ENCODE peak calls at places on chromosome 7, in five cellular contexts. O is K562, S is GM12878, G is HepG2, K is H1. Z is an unnamed sample.
A peak's percentile ranks its signal among the peaks of the same experiment; 100 is the strongest.

GRCh38 chr7:134701272-134701671 is 54.6 kb downstream of the BPGM start:
- DNase-seq in O (peak; percentile 72), S (no peak), G (peak; percentile 48), K (no peak), Z (no peak)

GRCh38 chr7:152583006-152583405 is 92.9 kb downstream of the XRCC2 start:
- DNase-seq in O (no peak), S (no peak), G (no peak), K (no peak), Z (no peak)

GRCh38 chr7:8185907-8186306 is 76.1 kb downstream of the ICA1 start:
- DNase-seq in O (no peak), S (no peak), G (no peak), K (no peak), Z (no peak)

GRCh38 chr7:75667938-75668337 is 70.8 kb downstream of the HIP1 start:
- DNase-seq in O (no peak), S (no peak), G (no peak), K (no peak), Z (no peak)

GRCh38 chr7:126658684-126659083 is 594.1 kb downstream of the GRM8 start:
- DNase-seq in O (no peak), S (no peak), G (no peak), K (no peak), Z (no peak)

GRCh38 chr7:136030330-136030729 is 53.2 kb upstream of the MTPN start:
- DNase-seq in O (no peak), S (no peak), G (no peak), K (no peak), Z (no peak)

GRCh38 chr7:80481196-80481884 is 30.5 kb downstream of the GNAT3 start:
- DNase-seq in O (no peak), S (no peak), G (no peak), K (no peak), Z (no peak)

GRCh38 chr7:44631458-44632115 is 25.2 kb downstream of the OGDH start:
- DNase-seq in O (no peak), S (no peak), G (no peak), K (no peak), Z (peak; percentile 23)

GRCh38 chr7:35530124-35531109 is 164.5 kb downstream of the HERPUD2 start:
- DNase-seq in O (no peak), S (no peak), G (no peak), K (no peak), Z (no peak)

GRCh38 chr7:131194070-131194865 is 133.4 kb upstream of the MKLN1 start:
- DNase-seq in O (no peak), S (no peak), G (no peak), K (no peak), Z (no peak)

GRCh38 chr7:76060842-76061241 is 12.9 kb downstream of the MDH2 start:
- DNase-seq in O (no peak), S (no peak), G (no peak), K (no peak), Z (no peak)

GRCh38 chr7:131170440-131171105 is 157.1 kb upstream of the MKLN1 start:
- DNase-seq in O (no peak), S (no peak), G (no peak), K (peak; percentile 19), Z (no peak)

GRCh38 chr7:98754041-98754479 is 115.8 kb downstream of the TMEM130 start:
- DNase-seq in O (peak; percentile 22), S (no peak), G (no peak), K (peak; percentile 54), Z (peak; percentile 36)

GRCh38 chr7:1912472-1913289 is 242.6 kb downstream of the ELFN1 start:
- DNase-seq in O (no peak), S (no peak), G (no peak), K (no peak), Z (no peak)

GRCh38 chr7:128783143-128783799 is 7.7 kb upstream of the OPN1SW start:
- DNase-seq in O (peak; percentile 95), S (no peak), G (peak; percentile 61), K (peak; percentile 99), Z (peak; percentile 93)

GRCh38 chr7:28329616-28330373 is 82.5 kb upstream of the CREB5 start:
- DNase-seq in O (no peak), S (no peak), G (no peak), K (no peak), Z (no peak)

GRCh38 chr7:27895553-27895952 is 155.6 kb downstream of the TAX1BP1 start:
- DNase-seq in O (no peak), S (no peak), G (no peak), K (no peak), Z (no peak)

GRCh38 chr7:45923290-45923689 is 2.2 kb upstream of the IGFBP3 start:
- DNase-seq in O (peak; percentile 66), S (no peak), G (peak; percentile 23), K (peak; percentile 88), Z (peak; percentile 83)

GRCh38 chr7:80721880-80722595 is 83.6 kb downstream of the CD36 start:
- DNase-seq in O (no peak), S (no peak), G (no peak), K (no peak), Z (no peak)

GRCh38 chr7:73437699-73438416 is 4.3 kb downstream of the FZD9 start:
- DNase-seq in O (no peak), S (no peak), G (no peak), K (peak; percentile 50), Z (no peak)

GRCh38 chr7:92589056-92589455 is 1.1 kb downstream of the FAM133B start:
- DNase-seq in O (no peak), S (no peak), G (no peak), K (no peak), Z (no peak)

GRCh38 chr7:37318541-37318940 is 130.1 kb downstream of the ELMO1 start:
- DNase-seq in O (no peak), S (no peak), G (no peak), K (no peak), Z (no peak)

GRCh38 chr7:101156866-101157589 is 2.8 kb downstream of the AP1S1 start:
- DNase-seq in O (peak; percentile 56), S (no peak), G (no peak), K (no peak), Z (no peak)

GRCh38 chr7:116161733-116162132 is 48.6 kb upstream of the TES start:
- DNase-seq in O (no peak), S (no peak), G (no peak), K (no peak), Z (no peak)

GRCh38 chr7:157693071-157693520 is 356.3 kb downstream of the DNAJB6 start:
- DNase-seq in O (no peak), S (no peak), G (no peak), K (no peak), Z (peak; percentile 34)

GRCh38 chr7:34080513-34080912 is 175.2 kb downstream of the BMPER start:
- DNase-seq in O (no peak), S (no peak), G (no peak), K (no peak), Z (no peak)

GRCh38 chr7:139691253-139691781 is 86.5 kb downstream of the HIPK2 start:
- DNase-seq in O (no peak), S (no peak), G (no peak), K (no peak), Z (no peak)
- TF ChIP-seq ATF3 in O (no peak), S (no peak), G (no peak), K (no peak), Z (no peak)

DNA sequence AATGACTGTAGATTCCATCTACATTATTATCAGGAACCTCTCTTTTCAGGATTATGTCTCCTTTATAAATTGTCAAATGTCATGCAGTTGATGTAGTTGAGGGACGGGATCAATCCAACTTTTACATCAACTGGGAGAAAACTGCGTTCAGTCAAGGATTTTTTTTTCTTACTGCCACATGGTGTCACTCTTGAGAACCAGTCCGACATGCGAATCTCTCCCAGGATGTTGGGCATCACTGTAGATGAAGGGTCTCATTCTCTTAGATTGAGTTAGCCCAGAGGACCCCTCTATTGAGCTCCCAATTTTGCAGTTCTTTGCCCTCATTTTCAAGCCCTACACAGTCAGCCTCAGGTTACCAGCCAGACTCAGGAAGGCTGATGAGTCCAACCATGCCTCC is 120.3 kb upstream of the PTPRZ1 start:
- DNase-seq in O (no peak), S (no peak), G (peak; percentile 5), K (no peak), Z (no peak)
- TF ChIP-seq USF2 in O (no peak), S (no peak), G (no peak), K (no peak), Z (no peak)

GRCh38 chr7:31054608-31055273 is 2.6 kb downstream of the ADCYAP1R1 start:
- DNase-seq in O (no peak), S (no peak), G (no peak), K (no peak), Z (no peak)

GRCh38 chr7:31051598-31052503 is at the start of gene ADCYAP1R1:
- DNase-seq in O (no peak), S (no peak), G (no peak), K (peak; percentile 77), Z (peak; percentile 68)

GRCh38 chr7:31052841-31053601 is 913 bp downstream of the ADCYAP1R1 start:
- DNase-seq in O (no peak), S (no peak), G (no peak), K (peak; percentile 69), Z (peak; percentile 38)

GRCh38 chr7:31053986-31054385 is 1.9 kb downstream of the ADCYAP1R1 start:
- DNase-seq in O (no peak), S (no peak), G (no peak), K (no peak), Z (no peak)

DNA sequence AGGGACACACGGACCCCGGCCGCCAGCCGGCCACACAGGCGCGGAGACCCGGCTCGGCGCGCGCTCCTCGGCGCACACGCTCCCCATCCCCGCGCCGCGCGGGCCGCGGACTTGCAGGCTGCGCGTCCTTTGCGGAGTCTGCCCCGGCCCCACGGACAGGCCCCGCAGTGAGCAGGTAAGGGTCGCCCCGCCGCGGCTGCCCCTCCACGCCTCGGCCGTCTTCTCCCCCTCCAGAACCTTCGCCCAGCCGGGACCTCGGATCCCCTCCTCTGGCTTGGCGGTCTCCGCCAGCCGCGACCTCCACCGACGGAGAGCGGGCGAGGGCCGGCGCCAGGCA is 364 bp downstream of the ADCYAP1R1 start:
- DNase-seq in O (no peak), S (no peak), G (no peak), K (no peak), Z (no peak)
- TF ChIP-seq ATF2 in O (no peak), S (no peak), G (no peak), K (no peak), Z (no peak)

DNA sequence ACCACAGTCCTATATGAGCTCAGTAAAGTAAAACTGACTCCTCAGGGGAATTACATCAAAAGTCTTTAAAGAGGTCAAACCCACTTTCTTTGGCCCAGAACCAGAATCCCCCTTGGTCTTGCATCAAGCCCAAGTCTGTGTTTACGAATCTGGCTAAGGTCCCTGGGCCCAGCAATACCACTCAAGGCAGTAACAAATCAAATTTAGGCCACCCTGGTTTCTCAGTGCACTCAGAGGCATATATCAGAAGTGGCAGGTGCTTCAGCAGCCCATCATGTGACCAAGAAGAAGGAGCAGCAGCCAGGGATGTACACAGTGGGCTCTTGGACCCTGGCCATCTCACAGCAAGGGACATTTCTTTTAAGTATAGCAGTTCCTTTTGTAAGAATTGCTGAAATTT is 7.3 kb upstream of the SLC25A13 start:
- DNase-seq in O (no peak), S (no peak), G (no peak), K (no peak), Z (no peak)
- TF ChIP-seq ATF3 in O (no peak), S (no peak), G (no peak), K (no peak), Z (no peak)

Z was measured in WTC11.